ENCODE peak calls at places on chromosomes 11 and 22, in ten cellular contexts. W, B, S, R, O, C, Z, L, T and F are unnamed samples.

GRCh38 chr22:32539631-32540449 is 65.2 kb downstream of the FBXO7 start:
- DNase-seq in W (no peak), B (no peak), S (no peak), R (peak), O (no peak), C (peak), Z (no peak), L (no peak), T (peak), F (no peak)

GRCh38 chr11:47784785-47785381 is 17.7 kb upstream of the FNBP4 start:
- DNase-seq in W (no peak), B (no peak), S (no peak), R (no peak), O (no peak), C (no peak), Z (no peak), L (no peak), T (no peak), F (no peak)

GRCh38 chr11:75041263-75041662 is 52.5 kb downstream of the NEU3 start:
- DNase-seq in W (no peak), B (no peak), S (no peak), R (no peak), O (no peak), C (no peak), Z (no peak), L (no peak), T (no peak), F (no peak)

GRCh38 chr22:30705710-30706651 is 11.3 kb downstream of the OSBP2 start:
- DNase-seq in W (no peak), B (no peak), S (no peak), R (peak), O (no peak), C (no peak), Z (no peak), L (no peak), T (no peak), F (peak)

GRCh38 chr11:57544566-57544965 is 7.2 kb downstream of the SMTNL1 start:
- DNase-seq in W (no peak), B (no peak), S (no peak), R (no peak), O (no peak), C (no peak), Z (no peak), L (no peak), T (no peak), F (no peak)

GRCh38 chr22:20852076-20852475 is 6.5 kb downstream of the PI4KA start:
- DNase-seq in W (no peak), B (no peak), S (no peak), R (no peak), O (no peak), C (no peak), Z (no peak), L (no peak), T (no peak), F (no peak)

GRCh38 chr11:76237914-76238313 is 31.6 kb upstream of the WNT11 start:
- DNase-seq in W (peak), B (no peak), S (no peak), R (no peak), O (no peak), C (no peak), Z (no peak), L (no peak), T (no peak), F (peak)

GRCh38 chr11:96037267-96037990 is 113.5 kb upstream of the MTMR2 start:
- DNase-seq in W (no peak), B (no peak), S (no peak), R (no peak), O (peak), C (peak), Z (no peak), L (no peak), T (no peak), F (no peak)

GRCh38 chr11:65355776-65356393 is 1.3 kb downstream of the TIGD3 start:
- DNase-seq in W (peak), B (no peak), S (no peak), R (peak), O (no peak), C (peak), Z (no peak), L (peak), T (no peak), F (peak)

GRCh38 chr11:17388609-17389204 is at the start of gene KCNJ11:
- DNase-seq in W (no peak), B (no peak), S (no peak), R (no peak), O (no peak), C (no peak), Z (no peak), L (peak), T (no peak), F (peak)

GRCh38 chr11:78853521-78853920 is 278.9 kb upstream of the NARS2 start:
- DNase-seq in W (no peak), B (no peak), S (no peak), R (no peak), O (no peak), C (no peak), Z (no peak), L (no peak), T (no peak), F (no peak)

GRCh38 chr22:30290318-30290678 is 993 bp upstream of the CASTOR1 start:
- DNase-seq in W (peak), B (no peak), S (no peak), R (no peak), O (no peak), C (no peak), Z (no peak), L (no peak), T (peak), F (no peak)

GRCh38 chr11:1830500-1831223 is 4.1 kb upstream of the SYT8 start:
- DNase-seq in W (no peak), B (no peak), S (no peak), R (peak), O (peak), C (peak), Z (no peak), L (peak), T (peak), F (no peak)

GRCh38 chr22:44523981-44524759 is 26.1 kb upstream of the RTL6 start:
- DNase-seq in W (no peak), B (no peak), S (no peak), R (peak), O (no peak), C (no peak), Z (no peak), L (no peak), T (no peak), F (no peak)

GRCh38 chr11:44939673-44940072 is 11.0 kb downstream of the TP53I11 start:
- DNase-seq in W (peak), B (no peak), S (no peak), R (no peak), O (no peak), C (no peak), Z (no peak), L (no peak), T (peak), F (peak)

GRCh38 chr11:35474677-35475076 is 50.7 kb downstream of the PAMR1 start:
- DNase-seq in W (no peak), B (no peak), S (no peak), R (no peak), O (no peak), C (no peak), Z (no peak), L (no peak), T (no peak), F (no peak)

GRCh38 chr11:99682646-99683045 is 661.9 kb downstream of the CNTN5 start:
- DNase-seq in W (no peak), B (no peak), S (no peak), R (no peak), O (no peak), C (no peak), Z (no peak), L (no peak), T (no peak), F (no peak)

GRCh38 chr11:20156280-20156875 is 3.9 kb downstream of the DBX1 start:
- DNase-seq in W (no peak), B (no peak), S (no peak), R (peak), O (no peak), C (no peak), Z (no peak), L (no peak), T (no peak), F (peak)

GRCh38 chr11:68904458-68904847 is 762 bp downstream of the IGHMBP2 start:
- DNase-seq in W (no peak), B (no peak), S (no peak), R (peak), O (peak), C (peak), Z (no peak), L (no peak), T (no peak), F (no peak)

GRCh38 chr22:27581688-27582087 is 219.9 kb downstream of the MN1 start:
- DNase-seq in W (no peak), B (peak), S (no peak), R (peak), O (no peak), C (no peak), Z (no peak), L (peak), T (peak), F (no peak)

GRCh38 chr11:87463486-87464102 is 425.9 kb downstream of the TMEM135 start:
- DNase-seq in W (no peak), B (no peak), S (no peak), R (no peak), O (peak), C (peak), Z (no peak), L (no peak), T (no peak), F (peak)

GRCh38 chr11:124801014-124801413 is 808 bp upstream of the MSANTD2 start:
- DNase-seq in W (peak), B (no peak), S (no peak), R (no peak), O (peak), C (peak), Z (no peak), L (no peak), T (no peak), F (no peak)

GRCh38 chr11:67641302-67642147 is 2.0 kb upstream of the TBX10 start:
- DNase-seq in W (no peak), B (no peak), S (no peak), R (no peak), O (no peak), C (no peak), Z (no peak), L (peak), T (no peak), F (no peak)

GRCh38 chr11:105699203-105699602 is 89.3 kb downstream of the GRIA4 start:
- DNase-seq in W (no peak), B (no peak), S (no peak), R (no peak), O (no peak), C (no peak), Z (no peak), L (no peak), T (no peak), F (no peak)

GRCh38 chr11:78310500-78310909 is 107.1 kb downstream of the GAB2 start:
- DNase-seq in W (no peak), B (no peak), S (peak), R (peak), O (no peak), C (no peak), Z (no peak), L (peak), T (peak), F (no peak)

GRCh38 chr22:40478456-40479125 is 108.2 kb downstream of the SGSM3 start:
- DNase-seq in W (no peak), B (no peak), S (no peak), R (no peak), O (no peak), C (no peak), Z (no peak), L (no peak), T (no peak), F (no peak)

GRCh38 chr11:72789493-72790131 is 4.2 kb downstream of the STARD10 start:
- DNase-seq in W (no peak), B (no peak), S (peak), R (no peak), O (no peak), C (peak), Z (no peak), L (no peak), T (peak), F (peak)

GRCh38 chr11:120529214-120529613 is 17.7 kb downstream of the GRIK4 start:
- DNase-seq in W (no peak), B (no peak), S (no peak), R (no peak), O (no peak), C (no peak), Z (no peak), L (peak), T (no peak), F (no peak)

GRCh38 chr11:32658639-32659406 is 75.2 kb downstream of the EIF3M start:
- DNase-seq in W (no peak), B (no peak), S (no peak), R (no peak), O (peak), C (peak), Z (no peak), L (no peak), T (no peak), F (no peak)

GRCh38 chr11:91763331-91763730 is 461.3 kb upstream of the FAT3 start:
- DNase-seq in W (no peak), B (no peak), S (no peak), R (no peak), O (no peak), C (no peak), Z (no peak), L (no peak), T (no peak), F (no peak)

GRCh38 chr11:102421262-102421661 is 31.3 kb downstream of the TMEM123 start:
- DNase-seq in W (no peak), B (no peak), S (no peak), R (no peak), O (no peak), C (no peak), Z (no peak), L (no peak), T (no peak), F (no peak)

GRCh38 chr22:27641049-27641790 is 160.3 kb downstream of the MN1 start:
- DNase-seq in W (no peak), B (no peak), S (no peak), R (no peak), O (no peak), C (peak), Z (no peak), L (no peak), T (no peak), F (no peak)

GRCh38 chr22:23888615-23889401 is 5.4 kb upstream of the MIF start:
- DNase-seq in W (peak), B (no peak), S (no peak), R (no peak), O (no peak), C (peak), Z (no peak), L (no peak), T (no peak), F (peak)
- H3K27ac ChIP-seq in W (peak), B (peak), S (peak), R (peak), O (peak), C (no peak), Z (peak), L (no peak), T (peak), F (no peak)

GRCh38 chr22:49951001-49951677 is 9.4 kb upstream of the PIM3 start:
- DNase-seq in W (no peak), B (no peak), S (no peak), R (peak), O (peak), C (peak), Z (no peak), L (peak), T (no peak), F (no peak)

GRCh38 chr22:49949914-49950292 is 10.7 kb upstream of the PIM3 start:
- DNase-seq in W (no peak), B (no peak), S (no peak), R (no peak), O (no peak), C (no peak), Z (no peak), L (no peak), T (no peak), F (no peak)

GRCh38 chr22:49951678-49951985 is 8.9 kb upstream of the PIM3 start:
- DNase-seq in W (no peak), B (no peak), S (no peak), R (no peak), O (no peak), C (no peak), Z (no peak), L (no peak), T (no peak), F (no peak)

GRCh38 chr22:49948958-49949913 is 11.3 kb upstream of the PIM3 start:
- DNase-seq in W (no peak), B (no peak), S (no peak), R (peak), O (no peak), C (peak), Z (no peak), L (peak), T (no peak), F (no peak)

GRCh38 chr22:49950396-49950994 is 10.1 kb upstream of the PIM3 start:
- DNase-seq in W (no peak), B (no peak), S (no peak), R (peak), O (no peak), C (no peak), Z (no peak), L (no peak), T (no peak), F (no peak)
- H3K27ac ChIP-seq in W (no peak), B (no peak), S (no peak), R (peak), O (peak), C (peak), Z (no peak), L (peak), T (no peak), F (no peak)

DNA sequence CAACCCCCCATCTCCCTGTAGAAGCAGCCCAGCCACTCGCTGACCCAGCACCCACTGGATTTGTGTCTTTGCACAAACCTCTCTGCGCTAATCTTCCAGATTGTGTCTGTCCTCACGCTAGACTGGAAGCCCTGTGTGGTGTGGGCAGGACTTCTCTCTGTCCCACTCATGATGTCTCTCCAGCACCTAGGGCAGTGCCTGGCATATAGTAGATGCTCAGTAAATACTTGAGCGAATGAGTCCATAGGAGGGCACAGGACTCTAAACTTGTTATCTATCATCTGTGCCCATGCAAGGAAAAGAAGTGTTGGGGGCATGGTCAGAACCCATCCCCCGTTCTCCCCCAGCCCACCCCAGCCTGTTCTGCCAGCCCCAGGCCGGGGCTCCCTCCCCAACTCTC is 22.9 kb downstream of the RPL3 start:
- DNase-seq in W (no peak), B (no peak), S (no peak), R (no peak), O (no peak), C (no peak), Z (no peak), L (no peak), T (no peak), F (no peak)
- H3K27ac ChIP-seq in W (no peak), B (no peak), S (peak), R (no peak), O (peak), C (no peak), Z (no peak), L (no peak), T (no peak), F (no peak)

GRCh38 chr11:12288934-12289666 is 88.3 kb upstream of the PARVA start:
- DNase-seq in W (no peak), B (no peak), S (no peak), R (no peak), O (no peak), C (no peak), Z (no peak), L (peak), T (no peak), F (no peak)
- H3K27ac ChIP-seq in W (no peak), B (no peak), S (peak), R (peak), O (peak), C (no peak), Z (no peak), L (no peak), T (no peak), F (no peak)

DNA sequence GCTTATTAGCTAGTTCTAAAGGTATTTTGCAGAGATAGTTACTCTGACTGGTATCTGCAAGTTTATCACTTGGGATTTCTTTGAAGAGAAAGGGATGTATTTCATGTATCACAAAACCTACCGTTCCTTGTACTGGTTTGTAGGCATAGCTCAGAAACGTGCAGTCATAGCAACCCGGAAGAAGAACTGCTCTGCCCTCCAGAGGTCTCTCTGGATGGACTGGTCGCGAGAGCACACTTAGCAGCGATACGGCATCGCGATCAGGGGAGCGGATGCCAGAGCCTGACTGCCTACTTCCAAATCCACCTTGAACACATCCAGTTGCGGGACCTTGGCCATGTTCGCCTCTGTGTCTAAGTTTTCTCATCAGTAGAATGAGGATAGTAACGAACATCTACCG is 143.3 kb downstream of the WNT7B start:
- DNase-seq in W (no peak), B (no peak), S (no peak), R (no peak), O (no peak), C (no peak), Z (no peak), L (no peak), T (no peak), F (no peak)
- H3K27ac ChIP-seq in W (no peak), B (no peak), S (no peak), R (no peak), O (peak), C (no peak), Z (no peak), L (no peak), T (no peak), F (no peak)

DNA sequence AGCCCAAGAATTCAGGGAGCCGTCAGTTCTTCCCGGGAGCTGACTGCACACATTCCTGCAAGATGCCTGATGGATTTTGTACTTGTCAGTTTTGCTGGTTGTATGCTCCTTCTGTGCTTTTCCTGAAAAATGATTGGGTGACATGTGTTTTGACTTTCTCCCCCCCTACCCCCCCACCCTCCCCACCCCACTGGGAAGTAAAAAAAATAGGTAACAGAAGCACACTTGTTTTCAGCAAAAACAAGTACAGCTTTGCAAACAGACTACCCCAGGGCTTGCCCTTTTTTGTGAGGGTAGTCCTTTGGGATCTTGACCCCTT is 1.1 kb downstream of the PPFIA1 start:
- DNase-seq in W (no peak), B (no peak), S (no peak), R (no peak), O (no peak), C (no peak), Z (no peak), L (no peak), T (no peak), F (no peak)
- H3K27ac ChIP-seq in W (peak), B (peak), S (no peak), R (peak), O (no peak), C (peak), Z (no peak), L (peak), T (peak), F (no peak)

DNA sequence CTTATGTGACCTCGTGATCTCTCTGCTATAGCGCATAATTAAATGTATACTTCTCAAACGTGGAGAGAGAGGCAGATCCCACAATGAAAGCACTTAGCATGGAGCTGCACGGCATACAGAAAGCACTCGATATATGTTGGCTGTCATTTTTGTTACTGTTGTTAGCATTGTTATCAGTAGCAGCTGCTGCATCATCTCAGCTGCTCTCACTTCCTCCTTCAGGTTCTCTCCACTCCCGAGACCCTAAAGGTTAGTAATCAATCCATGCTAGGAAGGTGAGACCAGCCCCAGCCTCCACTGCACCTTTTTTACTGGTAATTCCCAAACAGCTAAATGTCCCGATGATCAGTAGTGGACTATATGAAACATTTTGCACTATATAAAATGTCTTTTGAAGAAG is 13.4 kb upstream of the API5 start:
- DNase-seq in W (no peak), B (no peak), S (no peak), R (no peak), O (no peak), C (no peak), Z (no peak), L (no peak), T (no peak), F (no peak)
- H3K27ac ChIP-seq in W (no peak), B (no peak), S (no peak), R (no peak), O (no peak), C (no peak), Z (no peak), L (no peak), T (no peak), F (no peak)